ENCODE peak calls at places on chromosomes 13 and 19, in seven cellular contexts. O is activated naive CD4-positive, alpha-beta T cell treated with anti-CD3 and anti-CD28 coated beads, Interleukin-2, amount 10 ng/mL, durations not matched to agents 7 days and 5 days; X is activated naive CD8-positive, alpha-beta T cell treated with anti-CD3 and anti-CD28 coated beads for 36 hours; H is stimulated activated CD4-positive, alpha-beta T cell treated with anti-CD3 and anti-CD28 coated beads, Interleukin-4, amount 100 ng/mL, for 4 hours; U is suprapubic skin; E is stimulated activated CD8-positive, alpha-beta memory T cell treated with anti-CD3 and anti-CD28 coated beads, Interleukin-7, amount 100 ng/mL, for 1 hour; I is psoas muscle. C is an unnamed sample.

GRCh38 chr13:43009506-43009905 is 13.9 kb upstream of the DNAJC15 start:
- DNase-seq in O (no peak), X (no peak), H (no peak), U (no peak), E (no peak), I (no peak), C (no peak)

GRCh38 chr19:55491546-55492360 is 3.5 kb downstream of the SSC5D start:
- DNase-seq in O (no peak), X (no peak), H (no peak), U (no peak), E (no peak), I (no peak), C (no peak)

GRCh38 chr13:73168226-73168992 is 109.6 kb downstream of the KLF5 start:
- DNase-seq in O (no peak), X (no peak), H (no peak), U (no peak), E (no peak), I (no peak), C (no peak)

GRCh38 chr13:48320396-48320790 is 16.8 kb downstream of the RB1 start:
- DNase-seq in O (no peak), X (no peak), H (no peak), U (no peak), E (no peak), I (no peak), C (no peak)

GRCh38 chr13:45331981-45332830 is 8.8 kb downstream of the TPT1 start:
- DNase-seq in O (no peak), X (no peak), H (no peak), U (no peak), E (no peak), I (peak), C (no peak)

GRCh38 chr13:35882722-35883497 is 248.3 kb downstream of the DCLK1 start:
- DNase-seq in O (no peak), X (no peak), H (no peak), U (no peak), E (no peak), I (no peak), C (no peak)

GRCh38 chr13:26540319-26540718 is 17.2 kb upstream of the WASF3 start:
- DNase-seq in O (no peak), X (no peak), H (no peak), U (no peak), E (no peak), I (peak), C (no peak)

GRCh38 chr19:40070058-40070457 is 14.0 kb upstream of the ZNF780B start:
- DNase-seq in O (no peak), X (no peak), H (no peak), U (no peak), E (no peak), I (no peak), C (no peak)

GRCh38 chr19:10112037-10112751 is 701 bp downstream of the P2RY11 start:
- DNase-seq in O (no peak), X (peak), H (peak), U (no peak), E (peak), I (no peak), C (no peak)

GRCh38 chr13:24684600-24684998 is 4.4 kb downstream of the ATP12A start:
- DNase-seq in O (peak), X (peak), H (peak), U (no peak), E (no peak), I (no peak), C (no peak)

GRCh38 chr19:1182068-1182467 is 8.0 kb upstream of the SBNO2 start:
- DNase-seq in O (no peak), X (no peak), H (no peak), U (no peak), E (no peak), I (no peak), C (no peak)

GRCh38 chr13:51557423-51557822 is 26.8 kb upstream of the WDFY2 start:
- DNase-seq in O (no peak), X (no peak), H (no peak), U (no peak), E (no peak), I (no peak), C (no peak)

GRCh38 chr19:39890755-39891551 is 43.5 kb downstream of the FCGBP start:
- DNase-seq in O (no peak), X (no peak), H (no peak), U (peak), E (no peak), I (no peak), C (no peak)

GRCh38 chr13:59960683-59961082 is 203.0 kb downstream of the DIAPH3 start:
- DNase-seq in O (no peak), X (no peak), H (no peak), U (no peak), E (no peak), I (no peak), C (no peak)

GRCh38 chr19:35673121-35673804 is 6.9 kb downstream of the UPK1A start:
- DNase-seq in O (peak), X (peak), H (peak), U (no peak), E (no peak), I (peak), C (peak)

GRCh38 chr13:28638756-28639155 is 20.2 kb upstream of the POMP start:
- DNase-seq in O (no peak), X (no peak), H (no peak), U (no peak), E (no peak), I (no peak), C (no peak)

GRCh38 chr19:28949535-28949934 is 263.4 kb downstream of the UQCRFS1 start:
- DNase-seq in O (no peak), X (no peak), H (no peak), U (no peak), E (no peak), I (no peak), C (no peak)

GRCh38 chr13:112469071-112469745 is 93.1 kb downstream of the SPACA7 start:
- DNase-seq in O (no peak), X (no peak), H (no peak), U (no peak), E (no peak), I (no peak), C (no peak)

GRCh38 chr13:97723655-97724054 is 229.8 kb upstream of the IPO5 start:
- DNase-seq in O (no peak), X (no peak), H (no peak), U (no peak), E (no peak), I (no peak), C (no peak)

GRCh38 chr19:1213391-1214286 is 8.1 kb downstream of the STK11 start:
- DNase-seq in O (peak), X (peak), H (peak), U (no peak), E (no peak), I (peak), C (peak)

GRCh38 chr19:2027361-2027760 is 11.8 kb upstream of the BTBD2 start:
- DNase-seq in O (no peak), X (no peak), H (no peak), U (no peak), E (no peak), I (peak), C (no peak)

GRCh38 chr13:96899946-96900345 is 94.3 kb downstream of the OXGR1 start:
- DNase-seq in O (no peak), X (no peak), H (no peak), U (no peak), E (no peak), I (no peak), C (no peak)

GRCh38 chr13:112908342-112908741 is 60.7 kb upstream of the MCF2L start:
- DNase-seq in O (no peak), X (no peak), H (no peak), U (no peak), E (no peak), I (no peak), C (no peak)

GRCh38 chr13:73985789-73986188 is 148.4 kb downstream of the KLF12 start:
- DNase-seq in O (peak), X (no peak), H (no peak), U (no peak), E (no peak), I (no peak), C (no peak)

GRCh38 chr19:43883864-43884263 is 51.2 kb downstream of the ZNF45 start:
- DNase-seq in O (no peak), X (no peak), H (no peak), U (no peak), E (no peak), I (no peak), C (no peak)

GRCh38 chr19:47589824-47590223 is 16.9 kb upstream of the ZNF541 start:
- DNase-seq in O (no peak), X (no peak), H (no peak), U (no peak), E (no peak), I (no peak), C (no peak)

GRCh38 chr19:4391701-4392543 is 8.4 kb downstream of the SH3GL1 start:
- DNase-seq in O (no peak), X (no peak), H (no peak), U (no peak), E (no peak), I (peak), C (no peak)

GRCh38 chr19:5694952-5695648 is 5.0 kb downstream of the RPL36 start:
- DNase-seq in O (no peak), X (no peak), H (no peak), U (no peak), E (no peak), I (no peak), C (no peak)

GRCh38 chr13:48506092-48506701 is 26.7 kb downstream of the RCBTB2 start:
- DNase-seq in O (no peak), X (no peak), H (no peak), U (no peak), E (no peak), I (no peak), C (peak)

GRCh38 chr19:2727640-2727944 is 6.4 kb upstream of the DIRAS1 start:
- DNase-seq in O (no peak), X (no peak), H (no peak), U (no peak), E (no peak), I (no peak), C (no peak)

GRCh38 chr19:10701955-10702307 is 692 bp downstream of the QTRT1 start:
- DNase-seq in O (peak), X (peak), H (no peak), U (no peak), E (no peak), I (no peak), C (no peak)

GRCh38 chr19:13692096-13692495 is 72.2 kb upstream of the MRI1 start:
- DNase-seq in O (no peak), X (no peak), H (no peak), U (no peak), E (no peak), I (no peak), C (no peak)

GRCh38 chr13:32894589-32895001 is 121.6 kb upstream of the KL start:
- DNase-seq in O (no peak), X (no peak), H (no peak), U (no peak), E (no peak), I (no peak), C (no peak)

GRCh38 chr19:4342421-4343055 is 824 bp upstream of the MPND start:
- DNase-seq in O (peak), X (peak), H (peak), U (peak), E (peak), I (peak), C (peak)